ENCODE peak calls at places on chromosomes 13 and 19, in four cellular contexts. N, C, W and G are unnamed samples.

GRCh38 chr13:27295096-27295495 is 24.5 kb downstream of the RASL11A start:
- DNase-seq in N (no peak), C (no peak), W (no peak), G (no peak)

GRCh38 chr13:20291675-20292074 is 59.6 kb upstream of the GJB6 start:
- DNase-seq in N (no peak), C (no peak), W (no peak), G (no peak)

GRCh38 chr19:35090160-35090794 is 25.3 kb upstream of the FXYD3 start:
- DNase-seq in N (peak), C (no peak), W (peak), G (no peak)

GRCh38 chr19:54203151-54203611 is 2.5 kb downstream of the RPS9 start:
- DNase-seq in N (peak), C (no peak), W (no peak), G (no peak)

GRCh38 chr13:102774210-102774560 is 599 bp upstream of the TEX30 start:
- DNase-seq in N (no peak), C (no peak), W (no peak), G (no peak)

GRCh38 chr19:55486971-55487883 is 1.0 kb upstream of the SSC5D start:
- DNase-seq in N (peak), C (no peak), W (peak), G (no peak)

GRCh38 chr13:62320129-62320724 is 904.6 kb upstream of the PCDH20 start:
- DNase-seq in N (peak), C (no peak), W (peak), G (no peak)

GRCh38 chr13:31119966-31120733 is 41.6 kb downstream of the HSPH1 start:
- DNase-seq in N (peak), C (no peak), W (peak), G (no peak)

GRCh38 chr19:44476559-44477408 is 23.5 kb downstream of the ZNF180 start:
- DNase-seq in N (peak), C (no peak), W (peak), G (peak)

GRCh38 chr19:18396471-18397241 is 766 bp downstream of the LRRC25 start:
- DNase-seq in N (no peak), C (no peak), W (no peak), G (no peak)

GRCh38 chr19:18406749-18407148 is 9.3 kb upstream of the LRRC25 start:
- DNase-seq in N (no peak), C (no peak), W (no peak), G (no peak)

GRCh38 chr19:18397242-18398202 is at the start of gene LRRC25:
- DNase-seq in N (no peak), C (no peak), W (no peak), G (no peak)

GRCh38 chr19:18399008-18399407 is 1.6 kb upstream of the LRRC25 start:
- DNase-seq in N (peak), C (no peak), W (no peak), G (no peak)

DNA sequence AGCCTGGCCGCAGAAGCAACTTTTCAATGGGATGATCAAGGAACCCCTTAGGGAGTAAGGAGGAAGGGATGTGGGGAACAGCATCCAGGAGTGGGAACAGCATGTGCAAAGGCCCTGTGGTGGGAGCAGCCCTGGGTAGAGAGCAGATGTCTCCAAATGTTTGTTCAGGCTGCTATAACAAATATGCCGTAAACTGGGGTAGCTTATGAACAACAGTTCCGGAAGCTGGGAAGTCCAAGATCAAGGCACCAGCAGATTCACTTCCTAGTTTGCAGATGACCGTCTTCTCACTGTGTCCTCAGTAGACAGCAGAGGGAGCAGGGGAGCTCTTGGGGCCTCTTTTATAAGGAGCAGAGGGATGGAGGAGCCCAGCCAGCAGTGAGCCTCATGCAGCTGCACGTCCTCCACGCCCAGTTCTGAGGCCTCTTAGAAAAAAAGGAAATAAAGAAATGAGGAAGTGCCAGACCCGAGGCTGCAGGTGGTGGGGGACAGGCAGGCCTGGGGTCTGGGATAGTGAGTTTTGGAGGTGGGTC is 4.2 kb upstream of the LRRC25 start:
- DNase-seq in N (peak), C (no peak), W (peak), G (no peak)
- H3K4me3 ChIP-seq in N (no peak), C (no peak), W (no peak), G (no peak)

GRCh38 chr13:59514316-59514715 is 649.4 kb downstream of the DIAPH3 start:
- DNase-seq in N (no peak), C (no peak), W (no peak), G (no peak)

GRCh38 chr13:59510377-59510776 is 653.4 kb downstream of the DIAPH3 start:
- DNase-seq in N (no peak), C (no peak), W (no peak), G (no peak)

GRCh38 chr13:59513686-59514085 is 650.0 kb downstream of the DIAPH3 start:
- DNase-seq in N (no peak), C (no peak), W (no peak), G (no peak)
- H3K4me3 ChIP-seq in N (no peak), C (no peak), W (no peak), G (no peak)

GRCh38 chr19:2243274-2244121 is 5.6 kb upstream of the AMH start:
- DNase-seq in N (no peak), C (no peak), W (no peak), G (no peak)
- H3K4me3 ChIP-seq in N (no peak), C (no peak), W (no peak), G (no peak)

DNA sequence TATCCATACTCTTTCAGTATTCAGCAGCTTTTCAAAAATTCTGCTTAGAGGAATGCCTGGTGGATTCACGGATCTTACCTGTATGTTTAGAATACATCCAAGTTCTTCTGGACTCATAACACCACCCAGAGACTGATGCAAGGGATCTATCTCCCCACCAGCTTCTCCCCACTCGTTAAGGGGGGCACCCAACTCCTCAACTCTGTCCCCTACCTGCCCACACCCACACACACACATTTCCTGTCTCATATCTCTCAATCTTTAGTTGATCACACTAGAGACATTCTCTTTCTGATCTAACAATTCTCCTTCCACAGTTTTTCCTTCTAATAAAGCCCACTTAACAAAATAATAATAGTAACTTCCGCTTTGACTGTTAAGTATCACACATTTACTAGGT is 110.1 kb downstream of the DLEU7 start:
- DNase-seq in N (no peak), C (no peak), W (no peak), G (no peak)
- H3K4me3 ChIP-seq in N (no peak), C (no peak), W (no peak), G (no peak)

DNA sequence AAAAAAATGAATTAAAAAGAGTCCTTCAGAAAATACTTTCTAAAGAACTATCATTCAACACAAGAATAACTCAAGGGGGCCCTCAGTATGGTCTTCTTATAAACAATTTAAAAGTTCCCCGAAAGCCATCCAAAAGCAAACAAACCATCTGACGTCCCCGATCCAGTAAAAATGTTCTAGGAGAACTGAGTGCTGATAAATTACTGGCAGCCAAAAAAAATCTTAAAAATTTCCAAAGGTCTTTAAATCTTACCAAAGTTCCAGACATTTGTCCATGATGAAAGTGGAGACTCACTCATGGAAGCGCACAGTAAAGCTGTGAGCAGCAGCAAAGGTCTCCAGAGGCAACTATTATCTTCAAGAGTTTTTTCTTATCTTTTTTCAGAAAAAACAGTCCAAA is 85.6 kb downstream of the COL4A1 start:
- DNase-seq in N (no peak), C (no peak), W (no peak), G (no peak)
- H3K4me3 ChIP-seq in N (no peak), C (no peak), W (no peak), G (no peak)

DNA sequence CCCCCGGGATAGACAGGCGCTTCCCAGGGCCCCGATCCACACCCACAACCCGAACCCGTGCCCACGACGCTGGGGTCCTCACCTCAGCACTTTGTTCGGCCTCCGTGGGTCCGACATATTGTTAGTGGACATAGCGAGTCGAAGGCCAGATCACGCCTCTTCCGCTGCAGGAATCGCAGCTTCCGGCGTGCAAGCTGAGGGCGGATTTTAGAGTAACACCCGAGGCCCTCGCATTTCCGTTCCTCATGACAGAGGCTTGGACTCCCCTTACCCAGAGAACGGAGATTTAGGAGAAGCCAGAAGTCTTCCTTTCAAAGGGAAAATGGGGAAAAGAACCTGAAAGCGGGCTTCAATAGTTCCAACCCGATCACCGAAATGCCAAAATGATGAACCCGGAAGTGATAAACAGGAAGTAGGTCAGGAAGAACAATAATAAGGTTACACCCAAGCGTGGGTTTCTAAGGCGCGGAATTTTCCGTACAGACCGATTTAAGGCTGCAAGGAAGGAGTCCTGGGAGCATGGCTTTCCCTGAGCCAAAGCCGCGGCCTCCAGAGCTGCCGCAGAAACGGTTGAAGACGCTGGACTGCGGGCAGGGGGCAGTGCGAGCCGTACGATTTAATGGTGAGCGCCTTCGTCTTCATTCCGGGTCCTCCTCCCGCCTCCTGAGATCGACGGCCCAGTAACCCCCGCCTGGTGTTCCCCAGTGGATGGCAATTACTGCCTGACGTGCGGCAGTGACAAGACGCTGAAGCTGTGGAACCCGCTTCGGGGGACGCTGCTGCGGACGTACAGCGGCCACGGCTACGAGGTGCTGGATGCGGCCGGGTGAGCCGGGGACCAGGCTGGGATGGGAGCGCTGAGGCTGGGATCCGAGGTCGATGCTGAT is 2.9 kb downstream of the WDR83 start:
- DNase-seq in N (peak), C (peak), W (peak), G (peak)
- H3K4me3 ChIP-seq in N (peak), C (peak), W (peak), G (peak)